ENCODE peak calls at places on chromosomes 13 and 19, in ten cellular contexts. F is GM12878, P is transverse colon, G is stomach, D is HepG2, M is suprapubic skin, A is tibial nerve, W is A549, O is ovary, S is upper lobe of left lung. U is an unnamed sample.

GRCh38 chr13:65940720-65941119 is 1289.4 kb downstream of the PCDH9 start:
- DNase-seq in F (no peak), P (no peak), G (no peak), D (no peak), M (no peak), A (no peak), W (no peak), O (no peak), S (no peak), U (no peak)

GRCh38 chr13:73918691-73919090 is 215.5 kb downstream of the KLF12 start:
- DNase-seq in F (no peak), P (no peak), G (no peak), D (no peak), M (no peak), A (no peak), W (no peak), O (no peak), S (no peak), U (no peak)

GRCh38 chr13:72166102-72166660 is 299.2 kb upstream of the DACH1 start:
- DNase-seq in F (no peak), P (no peak), G (no peak), D (no peak), M (no peak), A (no peak), W (no peak), O (no peak), S (no peak), U (no peak)

GRCh38 chr19:30332445-30333234 is 39.5 kb upstream of the ZNF536 start:
- DNase-seq in F (no peak), P (no peak), G (no peak), D (no peak), M (peak; percentile 59), A (no peak), W (no peak), O (no peak), S (no peak), U (no peak)

GRCh38 chr13:41622545-41623429 is 165.4 kb downstream of the RGCC start:
- DNase-seq in F (no peak), P (no peak), G (no peak), D (no peak), M (no peak), A (no peak), W (no peak), O (no peak), S (no peak), U (no peak)

GRCh38 chr19:46924874-46925547 is 64.2 kb downstream of the ARHGAP35 start:
- DNase-seq in F (no peak), P (peak; percentile 47), G (no peak), D (no peak), M (no peak), A (no peak), W (peak; percentile 70), O (no peak), S (peak; percentile 33), U (no peak)

GRCh38 chr19:39144487-39145071 is 19.0 kb downstream of the PAK4 start:
- DNase-seq in F (no peak), P (no peak), G (no peak), D (no peak), M (no peak), A (no peak), W (no peak), O (no peak), S (peak; percentile 50), U (no peak)

GRCh38 chr13:102310691-102311432 is 91.0 kb downstream of the FGF14 start:
- DNase-seq in F (no peak), P (no peak), G (no peak), D (no peak), M (no peak), A (peak; percentile 64), W (no peak), O (no peak), S (no peak), U (peak; percentile 77)

GRCh38 chr13:113187905-113188595 is 20.4 kb downstream of the PCID2 start:
- DNase-seq in F (no peak), P (no peak), G (no peak), D (no peak), M (no peak), A (no peak), W (no peak), O (no peak), S (no peak), U (no peak)

GRCh38 chr13:113184568-113185440 is 23.7 kb downstream of the PCID2 start:
- DNase-seq in F (no peak), P (no peak), G (no peak), D (no peak), M (no peak), A (no peak), W (no peak), O (no peak), S (no peak), U (no peak)

GRCh38 chr13:113186061-113186900 is 22.2 kb downstream of the PCID2 start:
- DNase-seq in F (peak; percentile 77), P (no peak), G (no peak), D (no peak), M (no peak), A (no peak), W (no peak), O (no peak), S (no peak), U (no peak)

GRCh38 chr13:113183450-113184129 is 24.9 kb downstream of the PCID2 start:
- DNase-seq in F (no peak), P (no peak), G (no peak), D (peak; percentile 85), M (no peak), A (no peak), W (peak; percentile 14), O (no peak), S (no peak), U (no peak)

GRCh38 chr13:113187263-113187669 is 21.2 kb downstream of the PCID2 start:
- DNase-seq in F (no peak), P (peak; percentile 51), G (peak; percentile 72), D (peak; percentile 83), M (peak; percentile 92), A (peak; percentile 72), W (peak; percentile 95), O (peak; percentile 26), S (peak; percentile 77), U (peak; percentile 87)
- TF ChIP-seq EP300 in F (no peak), P (no peak), G (no peak), D (no peak), M (no peak), A (no peak), W (no peak), O (no peak), S (no peak), U (no peak)

GRCh38 chr19:6769006-6769637 is 1.9 kb upstream of the SH2D3A start:
- DNase-seq in F (no peak), P (no peak), G (no peak), D (no peak), M (no peak), A (no peak), W (peak; percentile 46), O (no peak), S (no peak), U (no peak)

GRCh38 chr19:6773323-6773931 is 919 bp downstream of the VAV1 start:
- DNase-seq in F (peak; percentile 64), P (peak; percentile 61), G (peak; percentile 40), D (no peak), M (no peak), A (no peak), W (no peak), O (no peak), S (peak; percentile 67), U (no peak)

GRCh38 chr19:6774821-6775707 is 2.6 kb downstream of the VAV1 start:
- DNase-seq in F (no peak), P (no peak), G (no peak), D (no peak), M (no peak), A (no peak), W (no peak), O (no peak), S (no peak), U (no peak)

GRCh38 chr19:6772866-6773322 is 386 bp downstream of the VAV1 start:
- DNase-seq in F (no peak), P (no peak), G (no peak), D (no peak), M (no peak), A (no peak), W (no peak), O (no peak), S (no peak), U (no peak)

DNA sequence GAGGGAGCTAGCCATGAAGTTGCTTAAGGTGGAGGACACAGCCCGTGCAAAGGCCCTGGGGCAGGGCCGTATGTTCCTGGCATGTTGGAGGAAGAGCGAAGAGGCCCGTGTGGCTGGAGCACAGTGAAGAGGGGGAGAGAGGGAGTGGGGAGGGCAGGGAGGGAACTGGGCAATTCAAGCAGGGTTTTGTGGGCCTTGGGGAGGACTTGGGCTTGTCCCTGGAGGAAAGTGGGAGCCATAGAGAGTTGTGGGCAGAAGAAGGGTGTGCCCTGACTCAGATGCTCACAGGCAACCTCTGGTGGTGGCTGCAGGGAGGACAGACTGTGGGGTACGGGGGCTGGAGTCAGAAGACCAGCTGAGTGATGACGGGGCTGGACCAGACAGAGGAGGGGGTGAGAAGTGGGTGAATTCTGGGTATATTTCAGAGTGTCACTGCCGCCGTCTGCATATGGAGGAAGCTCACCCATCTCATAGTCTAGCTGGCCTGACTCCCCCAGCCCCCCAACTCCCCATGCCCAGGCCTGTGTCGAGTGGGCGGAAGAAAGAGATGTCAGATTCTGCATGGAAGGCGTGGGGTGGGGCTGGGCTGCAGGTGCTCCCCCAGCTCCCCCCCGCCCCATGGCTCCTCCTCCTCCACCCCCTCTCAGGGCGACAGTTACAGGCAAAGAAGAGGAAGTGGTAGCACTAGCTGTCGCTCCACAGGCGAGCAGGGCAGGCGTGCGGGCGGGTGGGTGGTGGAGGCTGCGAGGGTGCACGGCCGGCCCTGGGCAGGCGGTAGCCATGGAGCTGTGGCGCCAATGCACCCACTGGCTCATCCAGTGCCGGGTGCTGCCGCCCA is at the start of gene VAV1:
- DNase-seq in F (peak; percentile 64), P (peak; percentile 84), G (peak; percentile 63), D (no peak), M (peak; percentile 84), A (no peak), W (no peak), O (no peak), S (peak; percentile 79), U (no peak)
- TF ChIP-seq POLR2A in F (peak; percentile 98), P (peak; percentile 59), G (no peak), D (no peak), M (no peak), A (no peak), W (no peak), O (no peak), S (no peak), U (no peak)

GRCh38 chr13:94462670-94463069 is 16.8 kb downstream of the DCT start:
- DNase-seq in F (no peak), P (no peak), G (no peak), D (no peak), M (no peak), A (no peak), W (no peak), O (no peak), S (no peak), U (no peak)

GRCh38 chr13:94459116-94459515 is 20.4 kb downstream of the DCT start:
- DNase-seq in F (no peak), P (no peak), G (no peak), D (no peak), M (no peak), A (no peak), W (no peak), O (no peak), S (no peak), U (no peak)

GRCh38 chr13:94470126-94470525 is 9.4 kb downstream of the DCT start:
- DNase-seq in F (no peak), P (no peak), G (no peak), D (no peak), M (no peak), A (no peak), W (no peak), O (no peak), S (no peak), U (no peak)

GRCh38 chr13:94464771-94465170 is 14.7 kb downstream of the DCT start:
- DNase-seq in F (no peak), P (no peak), G (no peak), D (no peak), M (no peak), A (no peak), W (no peak), O (no peak), S (no peak), U (no peak)
- TF ChIP-seq EP300 in F (no peak), P (no peak), G (no peak), D (no peak), M (no peak), A (no peak), W (no peak), O (no peak), S (no peak), U (no peak)

DNA sequence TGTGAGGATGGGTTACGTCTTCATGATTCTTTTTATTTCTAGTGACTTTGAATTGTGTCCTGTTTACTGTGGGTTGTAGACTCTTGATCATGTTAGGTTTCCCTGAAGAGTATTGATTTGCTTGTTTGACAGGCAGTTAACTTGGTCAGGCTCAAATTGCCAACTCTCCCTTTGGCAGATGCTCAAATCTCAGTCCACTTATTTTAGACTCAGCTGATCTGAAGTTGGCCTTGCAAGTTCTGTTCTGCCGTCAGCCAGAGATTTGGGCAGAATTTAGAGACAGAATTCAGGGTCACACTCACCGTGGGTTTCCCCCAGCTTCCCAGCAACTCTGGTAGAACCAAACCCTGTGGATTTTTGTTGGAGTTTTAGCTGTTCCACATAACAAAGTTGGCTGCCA is 71.6 kb upstream of the TEX29 start:
- DNase-seq in F (no peak), P (no peak), G (no peak), D (no peak), M (no peak), A (no peak), W (no peak), O (no peak), S (no peak), U (no peak)
- TF ChIP-seq POLR2A in F (no peak), P (no peak), G (no peak), D (no peak), M (no peak), A (no peak), W (no peak), O (no peak), S (no peak), U (no peak)